ENCODE peak calls at places on chromosomes 7 and 10, in ten cellular contexts. Y is breast epithelium, H is body of pancreas, Q is ovary, S is gastrocnemius medialis, F is heart left ventricle, A is adrenal gland, O is IMR-90, Z is prostate gland, D is Peyer's patch. C is an unnamed sample.

GRCh38 chr7:71264005-71264404 is 132.1 kb downstream of the GALNT17 start:
- DNase-seq in Y (no peak), H (no peak), Q (no peak), S (no peak), F (no peak), A (no peak), O (no peak), Z (no peak), D (no peak), C (no peak)

GRCh38 chr7:116542618-116543017 is 17.8 kb downstream of the CAV1 start:
- DNase-seq in Y (no peak), H (no peak), Q (no peak), S (no peak), F (no peak), A (no peak), O (peak), Z (no peak), D (no peak), C (no peak)

GRCh38 chr7:149562602-149563001 is 65.0 kb upstream of the ZNF746 start:
- DNase-seq in Y (no peak), H (no peak), Q (no peak), S (no peak), F (no peak), A (no peak), O (peak), Z (no peak), D (no peak), C (no peak)

GRCh38 chr7:132402751-132403245 is 173.5 kb downstream of the PLXNA4 start:
- DNase-seq in Y (no peak), H (no peak), Q (peak), S (no peak), F (peak), A (no peak), O (no peak), Z (no peak), D (no peak), C (peak)

GRCh38 chr10:110629680-110630191 is 14.4 kb upstream of the RBM20 start:
- DNase-seq in Y (no peak), H (no peak), Q (no peak), S (no peak), F (no peak), A (no peak), O (peak), Z (peak), D (no peak), C (no peak)

GRCh38 chr7:39621261-39621660 is 2.1 kb upstream of the RALA start:
- DNase-seq in Y (no peak), H (no peak), Q (no peak), S (no peak), F (no peak), A (no peak), O (peak), Z (no peak), D (no peak), C (no peak)

GRCh38 chr10:48491422-48492139 is 113.3 kb downstream of the ARHGAP22 start:
- DNase-seq in Y (no peak), H (no peak), Q (no peak), S (no peak), F (no peak), A (peak), O (no peak), Z (no peak), D (no peak), C (no peak)

GRCh38 chr7:27235387-27236052 is 7.1 kb upstream of the EVX1 start:
- DNase-seq in Y (no peak), H (no peak), Q (no peak), S (no peak), F (no peak), A (peak), O (no peak), Z (peak), D (peak), C (peak)

GRCh38 chr7:139777304-139777890 is 401 bp downstream of the HIPK2 start:
- DNase-seq in Y (no peak), H (peak), Q (peak), S (no peak), F (peak), A (peak), O (no peak), Z (peak), D (peak), C (peak)

GRCh38 chr10:970311-971149 is 17.7 kb upstream of the GTPBP4 start:
- DNase-seq in Y (no peak), H (peak), Q (no peak), S (no peak), F (no peak), A (peak), O (no peak), Z (no peak), D (peak), C (no peak)

GRCh38 chr7:95190515-95190914 is 133.8 kb downstream of the PON1 start:
- DNase-seq in Y (no peak), H (no peak), Q (no peak), S (no peak), F (no peak), A (no peak), O (no peak), Z (no peak), D (no peak), C (no peak)

GRCh38 chr7:85705076-85705475 is 518.2 kb upstream of the SEMA3D start:
- DNase-seq in Y (no peak), H (no peak), Q (no peak), S (no peak), F (no peak), A (no peak), O (no peak), Z (no peak), D (no peak), C (no peak)

GRCh38 chr10:119680668-119681070 is 29.5 kb downstream of the BAG3 start:
- DNase-seq in Y (no peak), H (no peak), Q (no peak), S (peak), F (no peak), A (no peak), O (peak), Z (peak), D (no peak), C (no peak)

GRCh38 chr7:156090988-156091387 is 278.7 kb upstream of the SHH start:
- DNase-seq in Y (no peak), H (no peak), Q (no peak), S (no peak), F (no peak), A (no peak), O (no peak), Z (no peak), D (no peak), C (no peak)

GRCh38 chr10:43679509-43679908 is 30.8 kb upstream of the ZNF32 start:
- DNase-seq in Y (peak), H (peak), Q (no peak), S (peak), F (no peak), A (peak), O (no peak), Z (peak), D (no peak), C (no peak)

GRCh38 chr7:29606287-29606721 is 42.7 kb downstream of the PRR15 start:
- DNase-seq in Y (no peak), H (no peak), Q (no peak), S (no peak), F (no peak), A (peak), O (no peak), Z (no peak), D (peak), C (no peak)

GRCh38 chr7:69776611-69777010 is 178.3 kb downstream of the AUTS2 start:
- DNase-seq in Y (no peak), H (no peak), Q (no peak), S (no peak), F (no peak), A (no peak), O (no peak), Z (no peak), D (no peak), C (no peak)

GRCh38 chr7:108114117-108114841 is 15.9 kb downstream of the LAMB4 start:
- DNase-seq in Y (no peak), H (no peak), Q (no peak), S (no peak), F (no peak), A (no peak), O (no peak), Z (no peak), D (no peak), C (no peak)

GRCh38 chr10:125991009-125991788 is 94.8 kb downstream of the FANK1 start:
- DNase-seq in Y (no peak), H (no peak), Q (no peak), S (no peak), F (no peak), A (no peak), O (no peak), Z (no peak), D (no peak), C (no peak)

GRCh38 chr7:86411804-86412203 is 231.9 kb upstream of the GRM3 start:
- DNase-seq in Y (no peak), H (no peak), Q (no peak), S (no peak), F (no peak), A (no peak), O (no peak), Z (no peak), D (no peak), C (no peak)

GRCh38 chr10:78408671-78409472 is 375.2 kb downstream of the RPS24 start:
- DNase-seq in Y (peak), H (peak), Q (peak), S (peak), F (peak), A (peak), O (peak), Z (peak), D (peak), C (peak)

GRCh38 chr10:115829501-115830215 is 443.3 kb downstream of the GFRA1 start:
- DNase-seq in Y (no peak), H (no peak), Q (no peak), S (no peak), F (no peak), A (no peak), O (peak), Z (no peak), D (no peak), C (no peak)

GRCh38 chr7:22934473-22935065 is 79.4 kb downstream of the HYCC1 start:
- DNase-seq in Y (no peak), H (no peak), Q (no peak), S (no peak), F (no peak), A (no peak), O (peak), Z (no peak), D (no peak), C (no peak)

GRCh38 chr10:102376901-102377300 is 18.6 kb upstream of the NFKB2 start:
- DNase-seq in Y (no peak), H (no peak), Q (no peak), S (no peak), F (no peak), A (no peak), O (no peak), Z (no peak), D (no peak), C (no peak)

DNA sequence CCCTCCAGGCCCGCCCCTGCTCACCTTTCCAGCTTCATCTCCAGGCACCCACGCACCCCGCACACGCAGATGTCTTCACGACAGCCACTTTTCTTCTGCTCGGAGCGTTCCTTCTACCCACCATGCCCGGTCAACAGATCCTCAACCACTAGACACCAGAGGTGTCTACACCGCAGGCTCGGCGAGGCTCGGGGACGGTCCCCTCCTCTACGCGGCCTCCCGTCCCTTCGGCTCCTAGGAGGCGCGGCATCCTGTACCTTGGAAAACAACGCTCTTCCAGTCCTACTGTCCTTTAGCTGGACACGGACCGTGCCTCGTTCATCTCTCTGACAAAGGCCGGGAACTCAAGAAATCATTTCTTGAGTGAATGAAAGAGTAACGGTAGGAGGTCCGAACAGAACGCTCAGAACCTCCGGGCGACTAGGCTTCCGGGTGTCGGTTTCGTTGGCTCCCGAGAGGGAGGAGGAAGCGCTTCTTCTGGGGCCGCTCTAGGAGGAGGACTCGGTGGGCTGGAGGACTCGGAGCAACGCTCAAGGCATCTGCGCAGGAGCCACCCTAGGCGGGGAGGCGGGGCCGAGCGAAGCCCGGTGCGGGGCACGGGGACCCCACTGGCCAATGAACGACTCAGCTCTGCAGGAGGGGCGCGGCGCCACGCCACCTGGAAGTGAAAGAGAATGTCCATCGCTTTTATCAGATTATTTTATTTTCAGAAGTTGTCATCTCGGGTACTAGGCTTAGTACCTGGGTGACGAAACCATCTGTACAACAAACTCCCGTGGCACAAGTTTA is 7.2 kb upstream of the FIS1 start:
- DNase-seq in Y (peak), H (peak), Q (peak), S (peak), F (peak), A (peak), O (peak), Z (peak), D (peak), C (peak)
- H3K27ac ChIP-seq in Y (peak), H (peak), Q (no peak), S (peak), F (peak), A (peak), O (peak), Z (peak), D (peak), C (peak)

GRCh38 chr7:97697396-97697795 is 34.5 kb upstream of the TAC1 start:
- DNase-seq in Y (no peak), H (no peak), Q (no peak), S (no peak), F (no peak), A (no peak), O (no peak), Z (no peak), D (no peak), C (no peak)
- TF ChIP-seq CTCF in Y (no peak), H (no peak), Q (no peak), S (no peak), F (no peak), A (no peak), O (no peak), Z (no peak), D (no peak), C (no peak)

GRCh38 chr10:4662576-4663161 is 163.3 kb upstream of the AKR1E2 start:
- DNase-seq in Y (no peak), H (no peak), Q (peak), S (peak), F (no peak), A (no peak), O (no peak), Z (no peak), D (no peak), C (no peak)

GRCh38 chr10:4658777-4659176 is 167.2 kb upstream of the AKR1E2 start:
- DNase-seq in Y (no peak), H (no peak), Q (no peak), S (no peak), F (no peak), A (no peak), O (no peak), Z (no peak), D (no peak), C (no peak)

GRCh38 chr10:4661572-4662255 is 164.3 kb upstream of the AKR1E2 start:
- DNase-seq in Y (no peak), H (no peak), Q (peak), S (peak), F (peak), A (no peak), O (no peak), Z (peak), D (peak), C (peak)

DNA sequence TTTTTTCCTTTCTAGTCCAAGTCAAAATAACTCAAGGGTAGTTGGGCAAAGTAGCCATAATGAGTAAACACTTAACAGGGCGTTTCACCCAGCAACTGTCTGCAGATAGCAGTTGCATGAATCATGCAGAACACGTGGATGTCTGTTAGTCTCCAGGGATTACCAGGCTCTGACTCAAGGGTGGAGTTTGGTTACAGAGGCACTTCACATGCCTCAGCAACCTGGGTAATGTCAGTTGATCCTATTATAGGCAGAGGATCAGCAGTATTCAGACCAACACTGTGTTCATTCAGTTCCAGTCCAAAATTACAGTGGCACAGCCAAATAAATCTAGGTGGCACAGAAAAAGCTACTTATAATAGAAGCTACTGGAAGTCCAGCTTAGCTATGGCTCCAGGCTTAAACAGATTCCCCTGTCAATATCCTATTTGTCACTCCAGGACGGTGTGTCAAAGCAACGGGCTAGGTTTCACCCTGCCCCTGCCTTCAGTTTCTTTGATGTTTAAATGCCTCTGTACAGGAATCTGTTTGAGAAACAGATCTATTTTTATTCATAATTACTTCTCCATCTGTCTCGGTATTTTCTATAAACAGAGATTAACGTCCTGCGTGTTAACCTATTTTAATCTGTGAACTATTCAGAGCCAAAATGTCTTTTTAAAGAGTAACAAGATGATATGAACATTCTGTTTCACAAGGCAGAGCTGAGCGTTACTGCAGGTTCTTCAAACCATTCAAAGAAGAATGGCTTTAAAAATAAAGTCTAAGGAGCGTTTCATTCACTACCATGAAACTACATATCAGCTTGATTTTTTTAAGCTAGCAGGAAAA is 162.6 kb upstream of the AKR1E2 start:
- DNase-seq in Y (no peak), H (peak), Q (peak), S (peak), F (no peak), A (peak), O (peak), Z (peak), D (peak), C (peak)
- TF ChIP-seq POLR2A in Y (no peak), H (no peak), Q (no peak), S (peak), F (peak), A (no peak), O (peak), Z (peak), D (no peak), C (no peak)

GRCh38 chr10:13632879-13633437 is 46.2 kb downstream of the PRPF18 start:
- DNase-seq in Y (no peak), H (no peak), Q (no peak), S (peak), F (no peak), A (no peak), O (no peak), Z (no peak), D (no peak), C (no peak)
- H3K27ac ChIP-seq in Y (no peak), H (no peak), Q (no peak), S (peak), F (peak), A (no peak), O (no peak), Z (no peak), D (peak), C (no peak)

DNA sequence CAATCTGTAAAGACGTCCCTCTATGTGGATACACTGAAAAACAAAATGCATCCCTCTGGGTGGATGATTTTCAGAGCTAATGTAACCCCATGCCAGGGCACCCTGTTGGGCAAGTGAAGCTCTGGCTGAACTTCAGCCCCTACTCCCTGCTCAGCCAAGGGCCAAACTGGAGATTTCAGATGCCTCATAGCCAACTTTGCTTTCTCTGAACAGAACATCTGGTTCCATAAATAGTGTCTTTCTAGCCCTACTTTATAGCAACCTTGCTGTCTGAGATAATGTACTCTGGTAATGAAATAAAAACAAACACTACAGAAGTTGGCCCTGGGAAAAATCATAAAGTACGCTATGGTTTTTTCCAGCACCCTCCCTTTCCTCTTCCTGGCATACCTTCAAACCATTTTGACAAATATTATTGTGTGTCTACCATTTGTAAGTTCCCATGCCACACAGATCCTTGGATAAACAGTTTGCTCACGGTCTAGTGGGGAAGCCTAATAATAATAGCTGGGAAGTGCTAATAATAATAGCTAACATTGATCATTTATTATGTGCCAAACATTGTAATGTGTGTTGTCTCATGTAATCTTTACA is 3.4 kb downstream of the ENTPD1 start:
- DNase-seq in Y (no peak), H (no peak), Q (no peak), S (no peak), F (no peak), A (no peak), O (no peak), Z (no peak), D (no peak), C (no peak)
- TF ChIP-seq CTCF in Y (no peak), H (no peak), Q (no peak), S (no peak), F (no peak), A (no peak), O (no peak), Z (no peak), D (no peak), C (no peak)

GRCh38 chr10:9015005-9015404 is 960.5 kb downstream of the GATA3 start:
- DNase-seq in Y (no peak), H (no peak), Q (no peak), S (no peak), F (no peak), A (no peak), O (no peak), Z (no peak), D (no peak), C (no peak)

GRCh38 chr10:9010093-9010492 is 955.6 kb downstream of the GATA3 start:
- DNase-seq in Y (no peak), H (no peak), Q (no peak), S (no peak), F (no peak), A (no peak), O (no peak), Z (no peak), D (no peak), C (no peak)

GRCh38 chr10:9009505-9009904 is 955.0 kb downstream of the GATA3 start:
- DNase-seq in Y (no peak), H (no peak), Q (no peak), S (no peak), F (no peak), A (no peak), O (no peak), Z (no peak), D (no peak), C (no peak)

GRCh38 chr10:9010931-9011670 is 956.6 kb downstream of the GATA3 start:
- DNase-seq in Y (no peak), H (no peak), Q (no peak), S (no peak), F (no peak), A (no peak), O (no peak), Z (no peak), D (no peak), C (no peak)

GRCh38 chr10:9012312-9012711 is 957.8 kb downstream of the GATA3 start:
- DNase-seq in Y (no peak), H (no peak), Q (no peak), S (no peak), F (no peak), A (no peak), O (peak), Z (no peak), D (no peak), C (no peak)
- TF ChIP-seq POLR2A in Y (no peak), H (no peak), Q (no peak), S (no peak), F (no peak), A (no peak), O (no peak), Z (no peak), D (no peak), C (no peak)

GRCh38 chr10:11073410-11073809 is 55.7 kb downstream of the CELF2 start:
- DNase-seq in Y (no peak), H (no peak), Q (no peak), S (no peak), F (no peak), A (no peak), O (no peak), Z (no peak), D (no peak), C (no peak)

GRCh38 chr10:11066520-11066919 is 48.8 kb downstream of the CELF2 start:
- DNase-seq in Y (no peak), H (no peak), Q (no peak), S (no peak), F (no peak), A (no peak), O (no peak), Z (no peak), D (no peak), C (no peak)

GRCh38 chr10:11064832-11065231 is 47.2 kb downstream of the CELF2 start:
- DNase-seq in Y (no peak), H (no peak), Q (no peak), S (no peak), F (no peak), A (no peak), O (no peak), Z (no peak), D (no peak), C (no peak)

GRCh38 chr10:11065567-11065966 is 47.9 kb downstream of the CELF2 start:
- DNase-seq in Y (no peak), H (no peak), Q (no peak), S (no peak), F (no peak), A (no peak), O (no peak), Z (no peak), D (no peak), C (no peak)

GRCh38 chr10:11068861-11069633 is 51.4 kb downstream of the CELF2 start:
- DNase-seq in Y (no peak), H (no peak), Q (no peak), S (no peak), F (no peak), A (no peak), O (no peak), Z (no peak), D (no peak), C (no peak)
- H3K27ac ChIP-seq in Y (no peak), H (no peak), Q (no peak), S (no peak), F (no peak), A (no peak), O (no peak), Z (no peak), D (no peak), C (no peak)

C was measured in testis.